ENCODE peak calls at places on chromosomes 6 and 20, in six cellular contexts. W is AG04450, R is ecto neural progenitor cell, J is brain microvascular endothelial cell, E is HTR-8/SVneo, Z is aorta. Y is an unnamed sample.
A peak's percentile ranks its signal among the peaks of the same experiment; 100 is the strongest.

GRCh38 chr6:18528084-18528743 is 141.1 kb downstream of the RNF144B start:
- DNase-seq in Z (no peak), E (peak; percentile 35), R (no peak), J (no peak), W (no peak), Y (no peak)

GRCh38 chr6:105319331-105319730 is 83.6 kb downstream of the PREP start:
- DNase-seq in E (no peak), Z (no peak), R (no peak), J (no peak), W (no peak), Y (no peak)

GRCh38 chr6:157380458-157380778 is 572 bp upstream of the ZDHHC14 start:
- DNase-seq in Z (no peak), R (no peak), E (no peak), W (no peak), J (no peak), Y (no peak)

GRCh38 chr6:37382954-37383353 is 29.2 kb downstream of the RNF8 start:
- DNase-seq in E (no peak), J (no peak), R (no peak), Z (no peak), W (no peak), Y (no peak)

GRCh38 chr6:46175976-46176375 is 5.2 kb upstream of the ENPP5 start:
- DNase-seq in Z (no peak), R (no peak), E (no peak), W (no peak), J (no peak), Y (no peak)

GRCh38 chr6:71262914-71263313 is 25.7 kb upstream of the OGFRL1 start:
- DNase-seq in R (no peak), J (no peak), W (no peak), Z (no peak), E (no peak), Y (no peak)

GRCh38 chr6:3328796-3329195 is 70.0 kb downstream of the PSMG4 start:
- DNase-seq in E (no peak), R (no peak), W (no peak), J (no peak), Z (no peak), Y (no peak)

GRCh38 chr6:100461273-100461919 is 3.3 kb downstream of the SIM1 start:
- DNase-seq in W (no peak), R (peak; percentile 76), E (peak; percentile 36), J (no peak), Z (no peak), Y (no peak)

GRCh38 chr6:79042799-79043126 is 35.3 kb downstream of the PHIP start:
- DNase-seq in R (no peak), Z (no peak), J (no peak), W (no peak), E (no peak), Y (no peak)

GRCh38 chr6:142867988-142868818 is 76.8 kb downstream of the HIVEP2 start:
- DNase-seq in W (no peak), J (no peak), R (no peak), E (no peak), Z (no peak), Y (no peak)

GRCh38 chr6:108497883-108498282 is 62.8 kb upstream of the FOXO3 start:
- DNase-seq in R (peak; percentile 61), J (peak; percentile 53), E (peak; percentile 6), Z (no peak), W (no peak), Y (no peak)

GRCh38 chr6:145199961-145200360 is 535.4 kb downstream of the EPM2A start:
- DNase-seq in Z (no peak), E (no peak), R (no peak), J (peak; percentile 14), W (no peak), Y (no peak)

GRCh38 chr6:14883921-14884320 is 361.9 kb upstream of the JARID2 start:
- DNase-seq in Z (no peak), J (peak; percentile 3), R (peak; percentile 62), W (no peak), E (peak; percentile 48), Y (no peak)

GRCh38 chr20:64053841-64054661 is 4.6 kb upstream of the SOX18 start:
- DNase-seq in W (no peak), J (no peak), R (no peak), E (no peak), Z (no peak), Y (no peak)

GRCh38 chr20:49347156-49347555 is 69.3 kb upstream of the ZNFX1 start:
- DNase-seq in Z (no peak), J (no peak), W (no peak), E (no peak), R (no peak), Y (no peak)

GRCh38 chr20:32517914-32518592 is 67.1 kb downstream of the NOL4L start:
- DNase-seq in E (no peak), J (no peak), R (no peak), Z (no peak), W (no peak), Y (no peak)